ENCODE peak calls at places on chromosomes 2 and 18, in six cellular contexts. One of them, this sample, is unnamed.

GRCh38 chr2:42801388-42801787 is 9.0 kb upstream of the HAAO start:
- DNase-seq in AG09319: no peak
- DNase-seq in fibroblast of pulmonary artery: no peak
- DNase-seq in PC-3: peak; percentile 16
- DNase-seq in kidney epithelial cell: no peak
- DNase-seq in right lobe of liver: no peak
- DNase-seq in this sample: no peak

GRCh38 chr2:122643725-122644329 is 888.4 kb downstream of the TSN start:
- DNase-seq in AG09319: no peak
- DNase-seq in fibroblast of pulmonary artery: peak; percentile 90
- DNase-seq in PC-3: peak; percentile 97
- DNase-seq in kidney epithelial cell: peak; percentile 59
- DNase-seq in right lobe of liver: peak; percentile 26
- DNase-seq in this sample: peak; percentile 75

GRCh38 chr18:43886341-43886740 is 609.1 kb upstream of the SYT4 start:
- DNase-seq in AG09319: no peak
- DNase-seq in fibroblast of pulmonary artery: no peak
- DNase-seq in PC-3: no peak
- DNase-seq in kidney epithelial cell: no peak
- DNase-seq in right lobe of liver: no peak
- DNase-seq in this sample: no peak

GRCh38 chr2:55151721-55152433 is 80.2 kb downstream of the CLHC1 start:
- DNase-seq in AG09319: no peak
- DNase-seq in fibroblast of pulmonary artery: no peak
- DNase-seq in PC-3: no peak
- DNase-seq in kidney epithelial cell: no peak
- DNase-seq in right lobe of liver: no peak
- DNase-seq in this sample: no peak

GRCh38 chr18:13437801-13438506 is 219.4 kb downstream of the LDLRAD4 start:
- DNase-seq in AG09319: no peak
- DNase-seq in fibroblast of pulmonary artery: no peak
- DNase-seq in PC-3: no peak
- DNase-seq in kidney epithelial cell: no peak
- DNase-seq in right lobe of liver: no peak
- DNase-seq in this sample: no peak

GRCh38 chr2:110929528-110929927 is 191.2 kb upstream of the BCL2L11 start:
- DNase-seq in AG09319: no peak
- DNase-seq in fibroblast of pulmonary artery: no peak
- DNase-seq in PC-3: no peak
- DNase-seq in kidney epithelial cell: no peak
- DNase-seq in right lobe of liver: no peak
- DNase-seq in this sample: no peak

GRCh38 chr2:182057002-182057401 is 71.3 kb downstream of the PPP1R1C start:
- DNase-seq in AG09319: no peak
- DNase-seq in fibroblast of pulmonary artery: no peak
- DNase-seq in PC-3: no peak
- DNase-seq in kidney epithelial cell: no peak
- DNase-seq in right lobe of liver: no peak
- DNase-seq in this sample: no peak

GRCh38 chr2:20868377-20868776 is 45.5 kb upstream of the LDAH start:
- DNase-seq in AG09319: no peak
- DNase-seq in fibroblast of pulmonary artery: no peak
- DNase-seq in PC-3: no peak
- DNase-seq in kidney epithelial cell: no peak
- DNase-seq in right lobe of liver: no peak
- DNase-seq in this sample: no peak

GRCh38 chr2:208711598-208711997 is 305.0 kb downstream of the PTH2R start:
- DNase-seq in AG09319: no peak
- DNase-seq in fibroblast of pulmonary artery: no peak
- DNase-seq in PC-3: no peak
- DNase-seq in kidney epithelial cell: no peak
- DNase-seq in right lobe of liver: no peak
- DNase-seq in this sample: no peak

GRCh38 chr2:201835066-201835465 is 28.7 kb downstream of the CDK15 start:
- DNase-seq in AG09319: no peak
- DNase-seq in fibroblast of pulmonary artery: no peak
- DNase-seq in PC-3: no peak
- DNase-seq in kidney epithelial cell: no peak
- DNase-seq in right lobe of liver: no peak
- DNase-seq in this sample: no peak

GRCh38 chr2:147546109-147546508 is 298.7 kb upstream of the ACVR2A start:
- DNase-seq in AG09319: no peak
- DNase-seq in fibroblast of pulmonary artery: no peak
- DNase-seq in PC-3: no peak
- DNase-seq in kidney epithelial cell: no peak
- DNase-seq in right lobe of liver: no peak
- DNase-seq in this sample: no peak

GRCh38 chr2:205531082-205531481 is 151.2 kb upstream of the NRP2 start:
- DNase-seq in AG09319: no peak
- DNase-seq in fibroblast of pulmonary artery: no peak
- DNase-seq in PC-3: no peak
- DNase-seq in kidney epithelial cell: no peak
- DNase-seq in right lobe of liver: no peak
- DNase-seq in this sample: no peak

GRCh38 chr2:102386867-102387541 is 31.4 kb downstream of the IL18R1 start:
- DNase-seq in AG09319: no peak
- DNase-seq in fibroblast of pulmonary artery: no peak
- DNase-seq in PC-3: no peak
- DNase-seq in kidney epithelial cell: no peak
- DNase-seq in right lobe of liver: no peak
- DNase-seq in this sample: no peak

GRCh38 chr2:95388091-95388692 is 14.3 kb upstream of the FAHD2A start:
- DNase-seq in AG09319: no peak
- DNase-seq in fibroblast of pulmonary artery: no peak
- DNase-seq in PC-3: no peak
- DNase-seq in kidney epithelial cell: no peak
- DNase-seq in right lobe of liver: no peak
- DNase-seq in this sample: peak; percentile 16

GRCh38 chr18:13540783-13541182 is 185.6 kb downstream of the FAM210A start:
- DNase-seq in AG09319: no peak
- DNase-seq in fibroblast of pulmonary artery: no peak
- DNase-seq in PC-3: no peak
- DNase-seq in kidney epithelial cell: no peak
- DNase-seq in right lobe of liver: no peak
- DNase-seq in this sample: no peak

GRCh38 chr2:88016948-88017779 is 817 bp upstream of the RNU2-63P start:
- DNase-seq in AG09319: no peak
- DNase-seq in fibroblast of pulmonary artery: no peak
- DNase-seq in PC-3: no peak
- DNase-seq in kidney epithelial cell: no peak
- DNase-seq in right lobe of liver: peak; percentile 73
- DNase-seq in this sample: no peak

GRCh38 chr18:6382968-6383367 is 31.7 kb downstream of the L3MBTL4 start:
- DNase-seq in AG09319: no peak
- DNase-seq in fibroblast of pulmonary artery: no peak
- DNase-seq in PC-3: no peak
- DNase-seq in kidney epithelial cell: no peak
- DNase-seq in right lobe of liver: no peak
- DNase-seq in this sample: no peak

GRCh38 chr2:71510196-71510807 is 56.9 kb downstream of the DYSF start:
- DNase-seq in AG09319: peak; percentile 7
- DNase-seq in fibroblast of pulmonary artery: peak; percentile 69
- DNase-seq in PC-3: peak; percentile 73
- DNase-seq in kidney epithelial cell: no peak
- DNase-seq in right lobe of liver: peak; percentile 67
- DNase-seq in this sample: peak; percentile 73

GRCh38 chr2:231545105-231545902 is 15.1 kb upstream of the NMUR1 start:
- DNase-seq in AG09319: no peak
- DNase-seq in fibroblast of pulmonary artery: peak; percentile 78
- DNase-seq in PC-3: peak; percentile 67
- DNase-seq in kidney epithelial cell: peak; percentile 28
- DNase-seq in right lobe of liver: peak; percentile 46
- DNase-seq in this sample: no peak

GRCh38 chr2:83894976-83895375 is 564.1 kb downstream of the SUCLG1 start:
- DNase-seq in AG09319: no peak
- DNase-seq in fibroblast of pulmonary artery: no peak
- DNase-seq in PC-3: no peak
- DNase-seq in kidney epithelial cell: no peak
- DNase-seq in right lobe of liver: no peak
- DNase-seq in this sample: no peak

GRCh38 chr18:58953627-58954026 is 89.0 kb downstream of the ZNF532 start:
- DNase-seq in AG09319: no peak
- DNase-seq in fibroblast of pulmonary artery: peak; percentile 25
- DNase-seq in PC-3: no peak
- DNase-seq in kidney epithelial cell: no peak
- DNase-seq in right lobe of liver: peak; percentile 69
- DNase-seq in this sample: no peak

GRCh38 chr2:48912110-48912509 is 156.6 kb upstream of the LHCGR start:
- DNase-seq in AG09319: no peak
- DNase-seq in fibroblast of pulmonary artery: no peak
- DNase-seq in PC-3: no peak
- DNase-seq in kidney epithelial cell: no peak
- DNase-seq in right lobe of liver: no peak
- DNase-seq in this sample: no peak

GRCh38 chr2:27655155-27655951 is 8.1 kb downstream of the SUPT7L start:
- DNase-seq in AG09319: no peak
- DNase-seq in fibroblast of pulmonary artery: peak; percentile 63
- DNase-seq in PC-3: peak; percentile 89
- DNase-seq in kidney epithelial cell: no peak
- DNase-seq in right lobe of liver: no peak
- DNase-seq in this sample: no peak

GRCh38 chr2:204452464-204453023 is 92.7 kb upstream of the PARD3B start:
- DNase-seq in AG09319: peak; percentile 89
- DNase-seq in fibroblast of pulmonary artery: peak; percentile 94
- DNase-seq in PC-3: peak; percentile 96
- DNase-seq in kidney epithelial cell: peak; percentile 99
- DNase-seq in right lobe of liver: no peak
- DNase-seq in this sample: peak; percentile 66

GRCh38 chr2:120715356-120715755 is 20.3 kb upstream of the GLI2 start:
- DNase-seq in AG09319: no peak
- DNase-seq in fibroblast of pulmonary artery: no peak
- DNase-seq in PC-3: no peak
- DNase-seq in kidney epithelial cell: no peak
- DNase-seq in right lobe of liver: no peak
- DNase-seq in this sample: no peak

GRCh38 chr2:172735646-172736418 is at the start of gene RAPGEF4:
- DNase-seq in AG09319: no peak
- DNase-seq in fibroblast of pulmonary artery: no peak
- DNase-seq in PC-3: no peak
- DNase-seq in kidney epithelial cell: no peak
- DNase-seq in right lobe of liver: peak; percentile 36
- DNase-seq in this sample: no peak

GRCh38 chr2:109069430-109070194 is 59.4 kb upstream of the SH3RF3 start:
- DNase-seq in AG09319: no peak
- DNase-seq in fibroblast of pulmonary artery: no peak
- DNase-seq in PC-3: no peak
- DNase-seq in kidney epithelial cell: no peak
- DNase-seq in right lobe of liver: no peak
- DNase-seq in this sample: no peak
- TF ChIP-seq CTCF in AG09319: no peak
- TF ChIP-seq CTCF in fibroblast of pulmonary artery: no peak
- TF ChIP-seq CTCF in PC-3: no peak
- TF ChIP-seq CTCF in kidney epithelial cell: no peak
- TF ChIP-seq CTCF in right lobe of liver: no peak
- TF ChIP-seq CTCF in this sample: no peak

DNA sequence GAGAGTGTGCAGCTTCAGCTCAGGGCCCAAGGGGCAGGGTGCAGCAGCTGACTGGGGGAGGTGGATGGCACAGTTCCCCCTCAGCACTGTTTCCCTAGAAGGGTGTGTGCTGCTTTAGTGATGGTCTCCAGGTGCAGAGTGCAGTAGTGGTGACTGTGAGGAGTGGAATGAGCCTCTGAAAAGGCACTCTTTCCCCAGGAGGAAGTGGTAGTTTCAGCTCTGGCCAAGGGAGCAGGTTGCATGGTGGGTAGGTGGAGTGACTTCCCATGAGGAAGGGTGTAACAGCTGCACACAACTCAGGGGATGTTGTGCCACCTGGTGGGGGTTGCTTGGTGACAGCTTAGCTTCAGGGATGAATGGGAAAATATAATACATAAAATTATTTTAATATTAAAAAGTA is 251.5 kb upstream of the NXPH2 start:
- DNase-seq in AG09319: no peak
- DNase-seq in fibroblast of pulmonary artery: peak; percentile 1
- DNase-seq in PC-3: peak; percentile 78
- DNase-seq in kidney epithelial cell: no peak
- DNase-seq in right lobe of liver: no peak
- DNase-seq in this sample: no peak
- TF ChIP-seq CTCF in AG09319: no peak
- TF ChIP-seq CTCF in fibroblast of pulmonary artery: no peak
- TF ChIP-seq CTCF in PC-3: peak; percentile 57
- TF ChIP-seq CTCF in kidney epithelial cell: peak; percentile 33
- TF ChIP-seq CTCF in right lobe of liver: no peak
- TF ChIP-seq CTCF in this sample: peak; percentile 48

DNA sequence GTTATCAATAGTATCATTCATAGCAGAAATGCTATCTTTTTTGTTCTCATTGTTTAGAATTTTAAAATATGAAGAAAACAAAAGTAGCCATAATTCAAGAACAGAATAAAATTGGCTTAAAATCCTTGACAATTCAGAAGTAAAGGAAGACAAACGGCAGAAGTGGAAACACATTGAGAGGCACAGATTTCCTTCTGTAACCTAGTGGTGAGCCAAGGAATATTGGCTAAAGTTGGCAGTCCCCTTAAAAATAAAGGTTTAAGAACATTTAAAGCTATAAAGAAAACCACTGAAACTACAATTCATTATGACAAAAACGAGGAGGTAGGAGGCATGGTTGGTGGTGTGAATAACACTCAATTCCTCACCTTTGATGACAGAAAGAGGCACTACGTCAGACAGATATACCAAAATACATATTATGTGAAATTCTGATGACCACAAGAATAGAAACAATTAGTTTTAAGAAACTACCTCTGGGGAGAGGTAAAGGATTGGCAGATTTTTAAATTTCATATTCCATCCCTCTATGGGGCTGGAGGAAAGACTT is 42.3 kb downstream of the SFT2D3 start:
- DNase-seq in AG09319: no peak
- DNase-seq in fibroblast of pulmonary artery: no peak
- DNase-seq in PC-3: no peak
- DNase-seq in kidney epithelial cell: no peak
- DNase-seq in right lobe of liver: no peak
- DNase-seq in this sample: no peak
- TF ChIP-seq CTCF in AG09319: no peak
- TF ChIP-seq CTCF in fibroblast of pulmonary artery: no peak
- TF ChIP-seq CTCF in PC-3: no peak
- TF ChIP-seq CTCF in kidney epithelial cell: no peak
- TF ChIP-seq CTCF in right lobe of liver: no peak
- TF ChIP-seq CTCF in this sample: no peak

DNA sequence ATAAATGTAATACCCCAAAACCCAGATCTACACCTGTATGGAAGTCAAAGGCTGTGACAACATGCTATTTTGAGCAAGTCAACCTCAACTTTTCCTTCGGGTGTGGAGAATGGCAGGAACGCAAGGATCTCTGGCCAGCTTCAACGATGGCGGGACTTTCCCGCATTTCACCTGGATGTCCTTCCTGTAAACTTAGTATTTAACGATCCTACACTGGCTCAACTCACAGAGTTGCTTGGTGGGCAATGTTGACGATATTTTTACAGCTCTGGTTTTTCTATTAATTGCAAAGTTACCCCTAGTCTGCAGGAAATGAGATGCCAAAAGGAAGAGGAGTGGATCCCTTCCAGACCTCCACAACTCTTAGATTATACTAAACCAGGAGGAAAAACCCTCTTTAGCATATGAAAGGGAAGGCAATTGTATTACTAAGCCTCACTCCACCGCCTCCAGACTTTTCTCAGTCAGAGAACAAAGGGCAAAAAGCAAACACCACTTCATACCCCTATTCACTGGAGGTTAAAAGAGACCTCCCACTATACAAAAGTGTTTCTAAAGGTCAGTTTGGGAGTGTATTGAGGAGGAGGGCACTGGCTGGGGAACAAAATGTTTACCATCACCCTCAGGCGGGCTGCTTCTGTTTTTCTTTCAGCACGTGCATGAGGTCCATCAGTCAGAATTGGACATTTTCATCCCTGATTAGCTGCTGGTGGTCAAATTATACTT is 56.5 kb upstream of the ACVR1 start:
- DNase-seq in AG09319: no peak
- DNase-seq in fibroblast of pulmonary artery: no peak
- DNase-seq in PC-3: no peak
- DNase-seq in kidney epithelial cell: no peak
- DNase-seq in right lobe of liver: no peak
- DNase-seq in this sample: no peak
- TF ChIP-seq CTCF in AG09319: no peak
- TF ChIP-seq CTCF in fibroblast of pulmonary artery: no peak
- TF ChIP-seq CTCF in PC-3: no peak
- TF ChIP-seq CTCF in kidney epithelial cell: no peak
- TF ChIP-seq CTCF in right lobe of liver: no peak
- TF ChIP-seq CTCF in this sample: no peak

This sample was measured in RWPE2.